ENCODE peak calls at places on chromosomes 7 and 10, in nine cellular contexts. One of them, this sample, is unnamed.

GRCh38 chr7:102974366-102975236 is 61.8 kb downstream of the LRRC17 start:
- DNase-seq in activated CD8-positive, alpha-beta memory T cell treated with anti-CD3 and anti-CD28 coated beads, Interleukin-2, amount 50 U/mL, for 4 hours: no peak
- DNase-seq in T-helper 2 cell treated with Interferon-gamma antibody and Interleukin-4, amounts not matched to agents 5 μg/mL and 100 μg/mL, for 36 hours: no peak
- DNase-seq in NCI-H69: no peak
- DNase-seq in ELF-1: no peak
- DNase-seq in AG08395: no peak
- DNase-seq in A549: no peak
- DNase-seq in prostate gland: no peak
- DNase-seq in mucosa of gallbladder: no peak
- DNase-seq in this sample: no peak

GRCh38 chr10:108783897-108784296 is 1139.4 kb downstream of the XPNPEP1 start:
- DNase-seq in prostate gland: peak; percentile 14
- DNase-seq in T-helper 2 cell treated with Interferon-gamma antibody and Interleukin-4, amounts not matched to agents 5 μg/mL and 100 μg/mL, for 36 hours: no peak
- DNase-seq in activated CD8-positive, alpha-beta memory T cell treated with anti-CD3 and anti-CD28 coated beads, Interleukin-2, amount 50 U/mL, for 4 hours: no peak
- DNase-seq in mucosa of gallbladder: no peak
- DNase-seq in ELF-1: peak; percentile 28
- DNase-seq in AG08395: peak; percentile 12
- DNase-seq in A549: peak; percentile 2
- DNase-seq in NCI-H69: peak; percentile 60
- DNase-seq in this sample: no peak

GRCh38 chr10:1465421-1465902 is 271.9 kb downstream of the ADARB2 start:
- DNase-seq in NCI-H69: no peak
- DNase-seq in mucosa of gallbladder: no peak
- DNase-seq in ELF-1: no peak
- DNase-seq in A549: no peak
- DNase-seq in AG08395: no peak
- DNase-seq in prostate gland: no peak
- DNase-seq in activated CD8-positive, alpha-beta memory T cell treated with anti-CD3 and anti-CD28 coated beads, Interleukin-2, amount 50 U/mL, for 4 hours: no peak
- DNase-seq in T-helper 2 cell treated with Interferon-gamma antibody and Interleukin-4, amounts not matched to agents 5 μg/mL and 100 μg/mL, for 36 hours: no peak
- DNase-seq in this sample: no peak

GRCh38 chr10:50990568-50991495 is 83.5 kb upstream of the PRKG1 start:
- DNase-seq in mucosa of gallbladder: peak; percentile 39
- DNase-seq in NCI-H69: peak; percentile 40
- DNase-seq in ELF-1: peak; percentile 40
- DNase-seq in A549: peak; percentile 14
- DNase-seq in AG08395: peak; percentile 48
- DNase-seq in prostate gland: no peak
- DNase-seq in T-helper 2 cell treated with Interferon-gamma antibody and Interleukin-4, amounts not matched to agents 5 μg/mL and 100 μg/mL, for 36 hours: no peak
- DNase-seq in activated CD8-positive, alpha-beta memory T cell treated with anti-CD3 and anti-CD28 coated beads, Interleukin-2, amount 50 U/mL, for 4 hours: no peak
- DNase-seq in this sample: no peak

GRCh38 chr7:95901006-95901405 is 128.7 kb downstream of the DYNC1I1 start:
- DNase-seq in NCI-H69: peak; percentile 27
- DNase-seq in mucosa of gallbladder: no peak
- DNase-seq in AG08395: no peak
- DNase-seq in T-helper 2 cell treated with Interferon-gamma antibody and Interleukin-4, amounts not matched to agents 5 μg/mL and 100 μg/mL, for 36 hours: no peak
- DNase-seq in activated CD8-positive, alpha-beta memory T cell treated with anti-CD3 and anti-CD28 coated beads, Interleukin-2, amount 50 U/mL, for 4 hours: no peak
- DNase-seq in ELF-1: peak; percentile 8
- DNase-seq in prostate gland: peak; percentile 33
- DNase-seq in A549: no peak
- DNase-seq in this sample: no peak

GRCh38 chr10:26799342-26799741 is 61.4 kb downstream of the ABI1 start:
- DNase-seq in activated CD8-positive, alpha-beta memory T cell treated with anti-CD3 and anti-CD28 coated beads, Interleukin-2, amount 50 U/mL, for 4 hours: no peak
- DNase-seq in T-helper 2 cell treated with Interferon-gamma antibody and Interleukin-4, amounts not matched to agents 5 μg/mL and 100 μg/mL, for 36 hours: no peak
- DNase-seq in prostate gland: no peak
- DNase-seq in ELF-1: no peak
- DNase-seq in NCI-H69: peak; percentile 13
- DNase-seq in A549: no peak
- DNase-seq in mucosa of gallbladder: no peak
- DNase-seq in AG08395: no peak
- DNase-seq in this sample: no peak

GRCh38 chr7:42981595-42981994 is 49.4 kb downstream of the MRPL32 start:
- DNase-seq in activated CD8-positive, alpha-beta memory T cell treated with anti-CD3 and anti-CD28 coated beads, Interleukin-2, amount 50 U/mL, for 4 hours: no peak
- DNase-seq in ELF-1: no peak
- DNase-seq in prostate gland: no peak
- DNase-seq in T-helper 2 cell treated with Interferon-gamma antibody and Interleukin-4, amounts not matched to agents 5 μg/mL and 100 μg/mL, for 36 hours: no peak
- DNase-seq in A549: no peak
- DNase-seq in AG08395: peak; percentile 5
- DNase-seq in NCI-H69: no peak
- DNase-seq in mucosa of gallbladder: no peak
- DNase-seq in this sample: no peak

GRCh38 chr7:2471022-2471329 is 5.2 kb downstream of the GRIFIN start:
- DNase-seq in prostate gland: no peak
- DNase-seq in ELF-1: no peak
- DNase-seq in activated CD8-positive, alpha-beta memory T cell treated with anti-CD3 and anti-CD28 coated beads, Interleukin-2, amount 50 U/mL, for 4 hours: no peak
- DNase-seq in A549: no peak
- DNase-seq in AG08395: peak; percentile 42
- DNase-seq in mucosa of gallbladder: no peak
- DNase-seq in NCI-H69: peak; percentile 37
- DNase-seq in T-helper 2 cell treated with Interferon-gamma antibody and Interleukin-4, amounts not matched to agents 5 μg/mL and 100 μg/mL, for 36 hours: no peak
- DNase-seq in this sample: no peak

GRCh38 chr10:35635576-35635975 is 6.5 kb downstream of the FZD8 start:
- DNase-seq in mucosa of gallbladder: peak; percentile 46
- DNase-seq in A549: peak; percentile 43
- DNase-seq in prostate gland: peak; percentile 41
- DNase-seq in activated CD8-positive, alpha-beta memory T cell treated with anti-CD3 and anti-CD28 coated beads, Interleukin-2, amount 50 U/mL, for 4 hours: peak; percentile 17
- DNase-seq in T-helper 2 cell treated with Interferon-gamma antibody and Interleukin-4, amounts not matched to agents 5 μg/mL and 100 μg/mL, for 36 hours: peak; percentile 32
- DNase-seq in ELF-1: peak; percentile 56
- DNase-seq in AG08395: peak; percentile 57
- DNase-seq in NCI-H69: peak; percentile 69
- DNase-seq in this sample: peak; percentile 61

GRCh38 chr7:123682690-123683089 is 27.0 kb downstream of the LMOD2 start:
- DNase-seq in activated CD8-positive, alpha-beta memory T cell treated with anti-CD3 and anti-CD28 coated beads, Interleukin-2, amount 50 U/mL, for 4 hours: no peak
- DNase-seq in NCI-H69: peak; percentile 68
- DNase-seq in AG08395: peak; percentile 49
- DNase-seq in T-helper 2 cell treated with Interferon-gamma antibody and Interleukin-4, amounts not matched to agents 5 μg/mL and 100 μg/mL, for 36 hours: no peak
- DNase-seq in ELF-1: peak; percentile 35
- DNase-seq in prostate gland: peak; percentile 21
- DNase-seq in mucosa of gallbladder: no peak
- DNase-seq in A549: peak; percentile 19
- DNase-seq in this sample: no peak

GRCh38 chr10:91805110-91805825 is 7.0 kb downstream of the TNKS2 start:
- DNase-seq in NCI-H69: no peak
- DNase-seq in ELF-1: no peak
- DNase-seq in AG08395: no peak
- DNase-seq in T-helper 2 cell treated with Interferon-gamma antibody and Interleukin-4, amounts not matched to agents 5 μg/mL and 100 μg/mL, for 36 hours: no peak
- DNase-seq in activated CD8-positive, alpha-beta memory T cell treated with anti-CD3 and anti-CD28 coated beads, Interleukin-2, amount 50 U/mL, for 4 hours: no peak
- DNase-seq in A549: no peak
- DNase-seq in mucosa of gallbladder: no peak
- DNase-seq in prostate gland: no peak
- DNase-seq in this sample: no peak

GRCh38 chr7:20514364-20514763 is 101.1 kb upstream of the ABCB5 start:
- DNase-seq in mucosa of gallbladder: peak; percentile 41
- DNase-seq in activated CD8-positive, alpha-beta memory T cell treated with anti-CD3 and anti-CD28 coated beads, Interleukin-2, amount 50 U/mL, for 4 hours: no peak
- DNase-seq in NCI-H69: peak; percentile 98
- DNase-seq in A549: no peak
- DNase-seq in ELF-1: no peak
- DNase-seq in prostate gland: peak; percentile 28
- DNase-seq in T-helper 2 cell treated with Interferon-gamma antibody and Interleukin-4, amounts not matched to agents 5 μg/mL and 100 μg/mL, for 36 hours: no peak
- DNase-seq in AG08395: peak; percentile 6
- DNase-seq in this sample: peak; percentile 26

This sample was measured in lower leg skin.